ENCODE peak calls at places on chromosomes 1 and 21, in nine cellular contexts. One of them, this sample, is unnamed.

GRCh38 chr1:234617135-234617985 is 7.4 kb upstream of the IRF2BP2 start:
- DNase-seq in psoas muscle: no peak
- DNase-seq in dorsolateral prefrontal cortex: no peak
- DNase-seq in ovary: no peak
- DNase-seq in GM06990: no peak
- DNase-seq in right lobe of liver: peak; percentile 65
- DNase-seq in mucosa of descending colon: no peak
- DNase-seq in PC-3: no peak
- DNase-seq in breast epithelium: peak; percentile 58
- DNase-seq in this sample: no peak

GRCh38 chr1:52416811-52417210 is 12.4 kb downstream of the PRPF38A start:
- DNase-seq in psoas muscle: no peak
- DNase-seq in dorsolateral prefrontal cortex: no peak
- DNase-seq in ovary: no peak
- DNase-seq in GM06990: no peak
- DNase-seq in right lobe of liver: no peak
- DNase-seq in mucosa of descending colon: no peak
- DNase-seq in PC-3: no peak
- DNase-seq in breast epithelium: no peak
- DNase-seq in this sample: no peak

GRCh38 chr21:32520885-32521735 is 64.2 kb downstream of the TCP10L start:
- DNase-seq in psoas muscle: peak; percentile 91
- DNase-seq in dorsolateral prefrontal cortex: peak; percentile 73
- DNase-seq in ovary: peak; percentile 91
- DNase-seq in GM06990: no peak
- DNase-seq in right lobe of liver: no peak
- DNase-seq in mucosa of descending colon: peak; percentile 67
- DNase-seq in PC-3: peak; percentile 55
- DNase-seq in breast epithelium: peak; percentile 90
- DNase-seq in this sample: peak; percentile 60

GRCh38 chr1:243475966-243476365 is 220.1 kb downstream of the SDCCAG8 start:
- DNase-seq in psoas muscle: no peak
- DNase-seq in dorsolateral prefrontal cortex: peak; percentile 78
- DNase-seq in ovary: no peak
- DNase-seq in GM06990: no peak
- DNase-seq in right lobe of liver: no peak
- DNase-seq in mucosa of descending colon: no peak
- DNase-seq in PC-3: peak; percentile 16
- DNase-seq in breast epithelium: no peak
- DNase-seq in this sample: no peak

GRCh38 chr1:201000391-201000790 is 23.1 kb downstream of the KIF21B start:
- DNase-seq in psoas muscle: no peak
- DNase-seq in dorsolateral prefrontal cortex: no peak
- DNase-seq in ovary: no peak
- DNase-seq in GM06990: no peak
- DNase-seq in right lobe of liver: no peak
- DNase-seq in mucosa of descending colon: no peak
- DNase-seq in PC-3: no peak
- DNase-seq in breast epithelium: no peak
- DNase-seq in this sample: no peak

GRCh38 chr1:17605582-17606344 is 66.3 kb downstream of the ARHGEF10L start:
- DNase-seq in psoas muscle: no peak
- DNase-seq in dorsolateral prefrontal cortex: no peak
- DNase-seq in ovary: peak; percentile 48
- DNase-seq in GM06990: no peak
- DNase-seq in right lobe of liver: no peak
- DNase-seq in mucosa of descending colon: peak; percentile 50
- DNase-seq in PC-3: no peak
- DNase-seq in breast epithelium: peak; percentile 36
- DNase-seq in this sample: no peak

GRCh38 chr1:209045326-209046057 is 538.0 kb upstream of the CAMK1G start:
- DNase-seq in psoas muscle: no peak
- DNase-seq in dorsolateral prefrontal cortex: no peak
- DNase-seq in ovary: no peak
- DNase-seq in GM06990: no peak
- DNase-seq in right lobe of liver: no peak
- DNase-seq in mucosa of descending colon: no peak
- DNase-seq in PC-3: peak; percentile 77
- DNase-seq in breast epithelium: no peak
- DNase-seq in this sample: no peak

GRCh38 chr1:205417884-205418283 is 4.0 kb downstream of the LEMD1 start:
- DNase-seq in psoas muscle: no peak
- DNase-seq in dorsolateral prefrontal cortex: no peak
- DNase-seq in ovary: no peak
- DNase-seq in GM06990: no peak
- DNase-seq in right lobe of liver: no peak
- DNase-seq in mucosa of descending colon: no peak
- DNase-seq in PC-3: no peak
- DNase-seq in breast epithelium: no peak
- DNase-seq in this sample: no peak

GRCh38 chr1:23369335-23370013 is at the start of gene ZNF436:
- DNase-seq in psoas muscle: peak; percentile 87
- DNase-seq in dorsolateral prefrontal cortex: peak; percentile 68
- DNase-seq in ovary: peak; percentile 97
- DNase-seq in GM06990: no peak
- DNase-seq in right lobe of liver: peak; percentile 77
- DNase-seq in mucosa of descending colon: peak; percentile 85
- DNase-seq in PC-3: peak; percentile 53
- DNase-seq in breast epithelium: peak; percentile 71
- DNase-seq in this sample: no peak

GRCh38 chr1:30505853-30506784 is 217.3 kb downstream of the MATN1 start:
- DNase-seq in psoas muscle: no peak
- DNase-seq in dorsolateral prefrontal cortex: no peak
- DNase-seq in ovary: no peak
- DNase-seq in GM06990: no peak
- DNase-seq in right lobe of liver: no peak
- DNase-seq in mucosa of descending colon: no peak
- DNase-seq in PC-3: no peak
- DNase-seq in breast epithelium: no peak
- DNase-seq in this sample: no peak

GRCh38 chr21:45617021-45617930 is 26.2 kb upstream of the PCBP3 start:
- DNase-seq in psoas muscle: no peak
- DNase-seq in dorsolateral prefrontal cortex: no peak
- DNase-seq in ovary: no peak
- DNase-seq in GM06990: no peak
- DNase-seq in right lobe of liver: peak; percentile 35
- DNase-seq in mucosa of descending colon: no peak
- DNase-seq in PC-3: no peak
- DNase-seq in breast epithelium: no peak
- DNase-seq in this sample: no peak

GRCh38 chr1:162069334-162070093 is at the start of gene NOS1AP:
- DNase-seq in psoas muscle: peak; percentile 85
- DNase-seq in dorsolateral prefrontal cortex: peak; percentile 86
- DNase-seq in ovary: peak; percentile 48
- DNase-seq in GM06990: peak; percentile 75
- DNase-seq in right lobe of liver: peak; percentile 95
- DNase-seq in mucosa of descending colon: peak; percentile 88
- DNase-seq in PC-3: peak; percentile 88
- DNase-seq in breast epithelium: peak; percentile 77
- DNase-seq in this sample: no peak

GRCh38 chr1:165629848-165630628 is 996 bp upstream of the MGST3 start:
- DNase-seq in psoas muscle: no peak
- DNase-seq in dorsolateral prefrontal cortex: no peak
- DNase-seq in ovary: no peak
- DNase-seq in GM06990: no peak
- DNase-seq in right lobe of liver: no peak
- DNase-seq in mucosa of descending colon: no peak
- DNase-seq in PC-3: no peak
- DNase-seq in breast epithelium: no peak
- DNase-seq in this sample: no peak

GRCh38 chr1:83799474-83800085 is 199.4 kb downstream of the TTLL7 start:
- DNase-seq in psoas muscle: no peak
- DNase-seq in dorsolateral prefrontal cortex: no peak
- DNase-seq in ovary: no peak
- DNase-seq in GM06990: no peak
- DNase-seq in right lobe of liver: no peak
- DNase-seq in mucosa of descending colon: peak; percentile 4
- DNase-seq in PC-3: no peak
- DNase-seq in breast epithelium: no peak
- DNase-seq in this sample: no peak

GRCh38 chr1:23561813-23562100 is 2.5 kb upstream of the ID3 start:
- DNase-seq in psoas muscle: no peak
- DNase-seq in dorsolateral prefrontal cortex: no peak
- DNase-seq in ovary: no peak
- DNase-seq in GM06990: no peak
- DNase-seq in right lobe of liver: no peak
- DNase-seq in mucosa of descending colon: no peak
- DNase-seq in PC-3: no peak
- DNase-seq in breast epithelium: no peak
- DNase-seq in this sample: no peak

GRCh38 chr1:116768416-116768815 is 14.2 kb downstream of the CD2 start:
- DNase-seq in psoas muscle: no peak
- DNase-seq in dorsolateral prefrontal cortex: no peak
- DNase-seq in ovary: no peak
- DNase-seq in GM06990: no peak
- DNase-seq in right lobe of liver: no peak
- DNase-seq in mucosa of descending colon: no peak
- DNase-seq in PC-3: no peak
- DNase-seq in breast epithelium: no peak
- DNase-seq in this sample: no peak
- H3K4me3 ChIP-seq in psoas muscle: no peak overlapping the region
- H3K4me3 ChIP-seq in dorsolateral prefrontal cortex: no peak overlapping the region
- H3K4me3 ChIP-seq in ovary: no peak overlapping the region
- H3K4me3 ChIP-seq in GM06990: no peak overlapping the region
- H3K4me3 ChIP-seq in right lobe of liver: no peak overlapping the region
- H3K4me3 ChIP-seq in mucosa of descending colon: no peak overlapping the region
- H3K4me3 ChIP-seq in PC-3: no peak overlapping the region
- H3K4me3 ChIP-seq in breast epithelium: no peak overlapping the region
- H3K4me3 ChIP-seq in this sample: no peak overlapping the region

GRCh38 chr1:167196185-167196584 is 24.5 kb upstream of the POU2F1 start:
- DNase-seq in psoas muscle: no peak
- DNase-seq in dorsolateral prefrontal cortex: no peak
- DNase-seq in ovary: no peak
- DNase-seq in GM06990: no peak
- DNase-seq in right lobe of liver: no peak
- DNase-seq in mucosa of descending colon: no peak
- DNase-seq in PC-3: peak; percentile 71
- DNase-seq in breast epithelium: no peak
- DNase-seq in this sample: no peak

GRCh38 chr1:167199656-167200055 is 21.0 kb upstream of the POU2F1 start:
- DNase-seq in psoas muscle: no peak
- DNase-seq in dorsolateral prefrontal cortex: no peak
- DNase-seq in ovary: no peak
- DNase-seq in GM06990: no peak
- DNase-seq in right lobe of liver: no peak
- DNase-seq in mucosa of descending colon: no peak
- DNase-seq in PC-3: no peak
- DNase-seq in breast epithelium: no peak
- DNase-seq in this sample: no peak

GRCh38 chr1:167198518-167199133 is 22.1 kb upstream of the POU2F1 start:
- DNase-seq in psoas muscle: no peak
- DNase-seq in dorsolateral prefrontal cortex: no peak
- DNase-seq in ovary: no peak
- DNase-seq in GM06990: no peak
- DNase-seq in right lobe of liver: no peak
- DNase-seq in mucosa of descending colon: no peak
- DNase-seq in PC-3: peak; percentile 33
- DNase-seq in breast epithelium: no peak
- DNase-seq in this sample: no peak

GRCh38 chr1:167200272-167200671 is 20.4 kb upstream of the POU2F1 start:
- DNase-seq in psoas muscle: no peak
- DNase-seq in dorsolateral prefrontal cortex: no peak
- DNase-seq in ovary: no peak
- DNase-seq in GM06990: no peak
- DNase-seq in right lobe of liver: no peak
- DNase-seq in mucosa of descending colon: no peak
- DNase-seq in PC-3: no peak
- DNase-seq in breast epithelium: no peak
- DNase-seq in this sample: no peak

GRCh38 chr1:167197692-167198091 is 23.0 kb upstream of the POU2F1 start:
- DNase-seq in psoas muscle: no peak
- DNase-seq in dorsolateral prefrontal cortex: no peak
- DNase-seq in ovary: no peak
- DNase-seq in GM06990: no peak
- DNase-seq in right lobe of liver: no peak
- DNase-seq in mucosa of descending colon: no peak
- DNase-seq in PC-3: no peak
- DNase-seq in breast epithelium: no peak
- DNase-seq in this sample: no peak
- TF ChIP-seq CTCF in psoas muscle: no peak
- TF ChIP-seq CTCF in dorsolateral prefrontal cortex: no peak
- TF ChIP-seq CTCF in ovary: no peak
- TF ChIP-seq CTCF in GM06990: no peak
- TF ChIP-seq CTCF in right lobe of liver: no peak
- TF ChIP-seq CTCF in mucosa of descending colon: no peak
- TF ChIP-seq CTCF in PC-3: no peak
- TF ChIP-seq CTCF in breast epithelium: no peak
- TF ChIP-seq CTCF in this sample: no peak

GRCh38 chr1:67749844-67750689 is 65.1 kb downstream of the GADD45A start:
- DNase-seq in psoas muscle: no peak
- DNase-seq in dorsolateral prefrontal cortex: no peak
- DNase-seq in ovary: no peak
- DNase-seq in GM06990: no peak
- DNase-seq in right lobe of liver: no peak
- DNase-seq in mucosa of descending colon: no peak
- DNase-seq in PC-3: peak; percentile 91
- DNase-seq in breast epithelium: peak; percentile 88
- DNase-seq in this sample: peak; percentile 81
- H3K4me3 ChIP-seq in psoas muscle: no peak overlapping the region
- H3K4me3 ChIP-seq in dorsolateral prefrontal cortex: no peak overlapping the region
- H3K4me3 ChIP-seq in ovary: no peak overlapping the region
- H3K4me3 ChIP-seq in GM06990: no peak overlapping the region
- H3K4me3 ChIP-seq in right lobe of liver: no peak overlapping the region
- H3K4me3 ChIP-seq in mucosa of descending colon: no peak overlapping the region
- H3K4me3 ChIP-seq in PC-3: peak overlapping the region; percentile 53
- H3K4me3 ChIP-seq in breast epithelium: peak overlapping the region; percentile 45
- H3K4me3 ChIP-seq in this sample: peak overlapping the region; percentile 7

GRCh38 chr1:47711211-47711847 is 273.5 kb downstream of the FOXD2 start:
- DNase-seq in psoas muscle: no peak
- DNase-seq in dorsolateral prefrontal cortex: no peak
- DNase-seq in ovary: no peak
- DNase-seq in GM06990: no peak
- DNase-seq in right lobe of liver: no peak
- DNase-seq in mucosa of descending colon: no peak
- DNase-seq in PC-3: no peak
- DNase-seq in breast epithelium: no peak
- DNase-seq in this sample: no peak

GRCh38 chr1:47708658-47709301 is 270.9 kb downstream of the FOXD2 start:
- DNase-seq in psoas muscle: no peak
- DNase-seq in dorsolateral prefrontal cortex: no peak
- DNase-seq in ovary: no peak
- DNase-seq in GM06990: no peak
- DNase-seq in right lobe of liver: no peak
- DNase-seq in mucosa of descending colon: peak; percentile 54
- DNase-seq in PC-3: no peak
- DNase-seq in breast epithelium: no peak
- DNase-seq in this sample: no peak

GRCh38 chr1:47707887-47708535 is 270.2 kb downstream of the FOXD2 start:
- DNase-seq in psoas muscle: no peak
- DNase-seq in dorsolateral prefrontal cortex: no peak
- DNase-seq in ovary: no peak
- DNase-seq in GM06990: no peak
- DNase-seq in right lobe of liver: no peak
- DNase-seq in mucosa of descending colon: peak; percentile 58
- DNase-seq in PC-3: no peak
- DNase-seq in breast epithelium: no peak
- DNase-seq in this sample: no peak

GRCh38 chr1:47710075-47711071 is 272.5 kb downstream of the FOXD2 start:
- DNase-seq in psoas muscle: peak; percentile 86
- DNase-seq in dorsolateral prefrontal cortex: peak; percentile 67
- DNase-seq in ovary: peak; percentile 35
- DNase-seq in GM06990: peak; percentile 67
- DNase-seq in right lobe of liver: peak; percentile 88
- DNase-seq in mucosa of descending colon: peak; percentile 90
- DNase-seq in PC-3: peak; percentile 77
- DNase-seq in breast epithelium: no peak
- DNase-seq in this sample: no peak

GRCh38 chr1:47709302-47710074 is 271.6 kb downstream of the FOXD2 start:
- DNase-seq in psoas muscle: peak; percentile 55
- DNase-seq in dorsolateral prefrontal cortex: no peak
- DNase-seq in ovary: no peak
- DNase-seq in GM06990: peak; percentile 22
- DNase-seq in right lobe of liver: no peak
- DNase-seq in mucosa of descending colon: peak; percentile 57
- DNase-seq in PC-3: no peak
- DNase-seq in breast epithelium: no peak
- DNase-seq in this sample: no peak
- TF ChIP-seq CTCF in psoas muscle: peak; percentile 21
- TF ChIP-seq CTCF in dorsolateral prefrontal cortex: no peak
- TF ChIP-seq CTCF in ovary: no peak
- TF ChIP-seq CTCF in GM06990: peak; percentile 21
- TF ChIP-seq CTCF in right lobe of liver: peak; percentile 19
- TF ChIP-seq CTCF in mucosa of descending colon: no peak
- TF ChIP-seq CTCF in PC-3: peak; percentile 40
- TF ChIP-seq CTCF in breast epithelium: peak; percentile 21
- TF ChIP-seq CTCF in this sample: peak; percentile 11

This sample was measured in HFF-Myc.